ENCODE peak calls at places on chromosomes 13 and 19, in four cellular contexts. G, L, I and F are unnamed samples.

GRCh38 chr13:42803563-42804212 is 22.3 kb downstream of the FAM216B start:
- DNase-seq in G (no peak), L (no peak), I (no peak), F (no peak)

GRCh38 chr13:101627556-101627943 is 175.1 kb downstream of the ITGBL1 start:
- DNase-seq in G (no peak), L (no peak), I (no peak), F (no peak)

GRCh38 chr19:54199401-54199800 is 1.3 kb upstream of the RPS9 start:
- DNase-seq in G (no peak), L (no peak), I (no peak), F (no peak)

GRCh38 chr13:39025433-39025839 is 12.5 kb downstream of the PROSER1 start:
- DNase-seq in G (no peak), L (no peak), I (no peak), F (no peak)

GRCh38 chr13:28013482-28013881 is 25.0 kb upstream of the URAD start:
- DNase-seq in G (no peak), L (no peak), I (no peak), F (no peak)

GRCh38 chr19:35266904-35267817 is 1.6 kb upstream of the USF2 start:
- DNase-seq in G (peak; percentile 44), L (peak; percentile 82), I (no peak), F (peak; percentile 42)

GRCh38 chr19:57359300-57359699 is 4.1 kb upstream of the TRAPPC2B start:
- DNase-seq in G (no peak), L (no peak), I (no peak), F (no peak)

GRCh38 chr19:1066748-1067340 is at the start of gene ARHGAP45:
- DNase-seq in G (peak; percentile 59), L (no peak), I (no peak), F (peak; percentile 49)

GRCh38 chr13:28707629-28708427 is 10.9 kb downstream of the SLC46A3 start:
- DNase-seq in G (peak; percentile 17), L (no peak), I (no peak), F (no peak)

GRCh38 chr13:112616586-112617381 is 28.8 kb upstream of the TUBGCP3 start:
- DNase-seq in G (peak; percentile 34), L (peak; percentile 33), I (peak; percentile 35), F (peak; percentile 47)

GRCh38 chr19:57293719-57294118 is 13.4 kb downstream of the ZNF460 start:
- DNase-seq in G (no peak), L (no peak), I (no peak), F (no peak)

GRCh38 chr13:30577381-30577780 is 40.3 kb upstream of the USPL1 start:
- DNase-seq in G (peak; percentile 25), L (no peak), I (peak; percentile 13), F (no peak)

GRCh38 chr19:32652893-32653625 is 21.9 kb downstream of the ANKRD27 start:
- DNase-seq in G (no peak), L (no peak), I (no peak), F (no peak)

GRCh38 chr13:95724252-95724651 is 47.3 kb downstream of the DNAJC3 start:
- DNase-seq in G (no peak), L (no peak), I (no peak), F (no peak)

GRCh38 chr19:39906283-39906682 is 28.2 kb downstream of the FCGBP start:
- DNase-seq in G (no peak), L (no peak), I (no peak), F (no peak)

GRCh38 chr13:29496241-29496712 is 99.2 kb downstream of the SLC7A1 start:
- DNase-seq in G (no peak), L (no peak), I (no peak), F (no peak)

GRCh38 chr13:43239441-43239840 is 216.1 kb downstream of the DNAJC15 start:
- DNase-seq in G (no peak), L (no peak), I (no peak), F (no peak)

GRCh38 chr13:111325941-111326620 is 5.6 kb downstream of the TEX29 start:
- DNase-seq in G (no peak), L (no peak), I (no peak), F (no peak)

GRCh38 chr19:35248310-35249145 is at the start of gene LSR:
- DNase-seq in G (peak; percentile 97), L (peak; percentile 69), I (peak; percentile 89), F (peak; percentile 92)

GRCh38 chr19:33047422-33047821 is 17.3 kb downstream of the RHPN2 start:
- DNase-seq in G (peak; percentile 59), L (no peak), I (no peak), F (peak; percentile 37)

GRCh38 chr13:57740719-57741118 is 109.2 kb downstream of the PCDH17 start:
- DNase-seq in G (no peak), L (no peak), I (no peak), F (no peak)

GRCh38 chr19:5642204-5642603 is 19.3 kb downstream of the SAFB start:
- DNase-seq in G (no peak), L (no peak), I (no peak), F (no peak)

GRCh38 chr19:47573076-47574026 is at the start of gene ZNF541:
- DNase-seq in G (peak; percentile 43), L (no peak), I (no peak), F (peak; percentile 31)

GRCh38 chr13:111139874-111140561 is 24.9 kb downstream of the ARHGEF7 start:
- DNase-seq in G (no peak), L (no peak), I (no peak), F (no peak)

GRCh38 chr13:50352720-50353491 is 337.7 kb downstream of the KCNRG start:
- DNase-seq in G (no peak), L (no peak), I (no peak), F (no peak)

GRCh38 chr13:36082396-36082795 is 48.8 kb downstream of the DCLK1 start:
- DNase-seq in G (no peak), L (no peak), I (no peak), F (no peak)

GRCh38 chr19:38977445-38978314 is 2.1 kb upstream of the FBXO17 start:
- DNase-seq in G (no peak), L (no peak), I (no peak), F (no peak)

GRCh38 chr13:73970413-73971055 is 163.7 kb downstream of the KLF12 start:
- DNase-seq in G (no peak), L (no peak), I (no peak), F (no peak)

GRCh38 chr19:1248454-1249297 is at the start of gene MIDN:
- DNase-seq in G (peak; percentile 88), L (no peak), I (peak; percentile 75), F (peak; percentile 88)

GRCh38 chr19:39413269-39413902 is 917 bp downstream of the PLEKHG2 start:
- DNase-seq in G (peak; percentile 52), L (peak; percentile 74), I (no peak), F (peak; percentile 65)

GRCh38 chr13:34347784-34348573 is 530.0 kb downstream of the RFC3 start:
- DNase-seq in G (no peak), L (no peak), I (peak; percentile 5), F (no peak)

GRCh38 chr13:62799931-62800436 is 1384.3 kb upstream of the PCDH20 start:
- DNase-seq in G (no peak), L (no peak), I (no peak), F (no peak)

GRCh38 chr19:50815443-50815842 is 8.1 kb downstream of the KLK1 start:
- DNase-seq in G (peak; percentile 68), L (no peak), I (no peak), F (no peak)

GRCh38 chr13:109955598-109955997 is 169.2 kb upstream of the IRS2 start:
- DNase-seq in G (no peak), L (no peak), I (peak; percentile 3), F (no peak)
- TF ChIP-seq HMGXB4 in G (no peak), L (no peak), I (no peak), F (no peak)

GRCh38 chr19:31553844-31554215 is 204.6 kb upstream of the TSHZ3 start:
- DNase-seq in G (no peak), L (no peak), I (no peak), F (no peak)

GRCh38 chr19:31545766-31546165 is 196.5 kb upstream of the TSHZ3 start:
- DNase-seq in G (no peak), L (no peak), I (no peak), F (no peak)

GRCh38 chr19:31553112-31553843 is 204.0 kb upstream of the TSHZ3 start:
- DNase-seq in G (no peak), L (no peak), I (no peak), F (no peak)

GRCh38 chr19:31546561-31546960 is 197.3 kb upstream of the TSHZ3 start:
- DNase-seq in G (no peak), L (no peak), I (no peak), F (no peak)

GRCh38 chr19:31548941-31549340 is 199.7 kb upstream of the TSHZ3 start:
- DNase-seq in G (no peak), L (no peak), I (no peak), F (peak; percentile 34)
- TF ChIP-seq HMGXB4 in G (no peak), L (no peak), I (no peak), F (no peak)

GRCh38 chr13:66222926-66223325 is 1007.2 kb downstream of the PCDH9 start:
- DNase-seq in G (no peak), L (no peak), I (no peak), F (no peak)
- TF ChIP-seq HMGXB4 in G (no peak), L (no peak), I (no peak), F (no peak)

DNA sequence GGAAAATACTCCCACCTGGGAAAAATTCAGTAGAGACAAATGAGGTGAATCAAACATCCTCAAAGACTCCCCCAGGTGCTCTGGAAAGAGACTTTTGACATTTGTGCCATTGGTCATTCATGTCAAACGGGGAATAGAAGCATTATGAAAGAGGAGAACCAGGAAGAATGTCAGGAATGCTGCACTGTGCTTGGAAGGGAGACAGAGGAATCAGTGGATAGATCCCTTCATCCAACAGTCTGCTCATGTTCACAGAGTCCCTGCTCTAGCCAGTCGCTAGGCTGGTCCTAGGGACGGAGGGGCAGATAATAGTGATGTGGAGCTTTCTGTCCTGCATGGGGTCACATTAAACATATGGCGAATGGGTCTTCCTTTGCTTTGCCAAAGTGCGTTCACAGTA is 384.4 kb downstream of the FGF9 start:
- DNase-seq in G (no peak), L (no peak), I (no peak), F (no peak)
- TF ChIP-seq HMGXB4 in G (no peak), L (no peak), I (no peak), F (no peak)

GRCh38 chr19:14105680-14106079 is 11.9 kb downstream of the PRKACA start:
- DNase-seq in G (no peak), L (no peak), I (no peak), F (no peak)

GRCh38 chr19:14103310-14103709 is 12.8 kb upstream of the SAMD1 start:
- DNase-seq in G (no peak), L (no peak), I (no peak), F (no peak)

GRCh38 chr19:14101003-14101545 is 10.5 kb upstream of the SAMD1 start:
- DNase-seq in G (no peak), L (no peak), I (no peak), F (no peak)

GRCh38 chr19:14102102-14102696 is 11.6 kb upstream of the SAMD1 start:
- DNase-seq in G (no peak), L (no peak), I (no peak), F (no peak)

GRCh38 chr19:14102756-14103155 is 12.2 kb upstream of the SAMD1 start:
- DNase-seq in G (no peak), L (no peak), I (no peak), F (no peak)
- TF ChIP-seq HMGXB4 in G (no peak), L (no peak), I (no peak), F (no peak)